ENCODE peak calls at places on chromosomes 7 and 10, in nine cellular contexts. T is BJ; Y is sigmoid colon; E is A673; A is lung; Q is CD4-positive, alpha-beta T cell; X is astrocyte of the cerebellum; V is tibial artery; U is ascending aorta. Z is an unnamed sample.
A peak's percentile ranks its signal among the peaks of the same experiment; 100 is the strongest.

GRCh38 chr10:31549936-31550335 is 230.9 kb downstream of the ZEB1 start:
- DNase-seq in Y (no peak), E (peak; percentile 25), Q (no peak), X (no peak), T (peak; percentile 16), V (no peak), A (no peak), U (no peak), Z (no peak)

GRCh38 chr7:103540986-103541385 is 95.0 kb upstream of the SLC26A5 start:
- DNase-seq in A (no peak), Y (no peak), U (peak; percentile 78), T (no peak), E (no peak), Q (no peak), V (peak; percentile 94), X (no peak), Z (no peak)

GRCh38 chr10:77726301-77726700 is 88.7 kb upstream of the KCNMA1 start:
- DNase-seq in X (no peak), E (no peak), Q (no peak), A (no peak), U (no peak), T (no peak), V (no peak), Y (no peak), Z (no peak)

GRCh38 chr10:6136215-6137201 is 47.7 kb downstream of the RBM17 start:
- DNase-seq in U (no peak), E (no peak), T (peak; percentile 47), Q (no peak), Y (peak; percentile 48), V (no peak), A (no peak), X (peak; percentile 41), Z (no peak)

GRCh38 chr10:70886921-70887665 is 1.3 kb downstream of the PCBD1 start:
- DNase-seq in T (no peak), Y (no peak), A (no peak), Q (no peak), X (no peak), E (no peak), U (no peak), V (no peak), Z (no peak)

GRCh38 chr7:114789942-114790341 is 132.0 kb upstream of the MDFIC start:
- DNase-seq in Q (no peak), E (no peak), V (no peak), U (no peak), X (peak; percentile 95), Y (no peak), T (peak; percentile 61), A (no peak), Z (no peak)

GRCh38 chr7:141220263-141220662 is 146.4 kb downstream of the TMEM178B start:
- DNase-seq in Q (no peak), V (no peak), Y (no peak), A (no peak), T (no peak), E (peak; percentile 18), U (no peak), X (no peak), Z (no peak)

GRCh38 chr10:96509017-96509641 is 4.6 kb downstream of the TLL2 start:
- DNase-seq in U (no peak), V (no peak), E (peak; percentile 61), Y (no peak), Q (no peak), T (peak; percentile 30), X (peak; percentile 97), A (no peak), Z (no peak)

GRCh38 chr7:100875356-100875751 is 451 bp downstream of the SRRT start:
- DNase-seq in U (no peak), X (no peak), Q (no peak), E (no peak), T (no peak), V (no peak), Y (peak; percentile 82), A (no peak), Z (no peak)

GRCh38 chr7:77482015-77482414 is 55.1 kb upstream of the PTPN12 start:
- DNase-seq in U (no peak), X (no peak), A (peak; percentile 73), Y (no peak), E (peak; percentile 17), V (no peak), Q (no peak), T (no peak), Z (no peak)

GRCh38 chr7:2720024-2720423 is 32.0 kb downstream of the AMZ1 start:
- DNase-seq in E (no peak), A (no peak), T (no peak), U (no peak), V (no peak), Y (no peak), X (no peak), Q (no peak), Z (no peak)

GRCh38 chr10:42976353-42977031 is 100.4 kb upstream of the RET start:
- DNase-seq in U (peak; percentile 19), A (no peak), E (no peak), X (no peak), V (peak; percentile 41), T (no peak), Y (no peak), Q (no peak), Z (peak; percentile 6)

GRCh38 chr7:137328389-137329120 is 15.0 kb downstream of the PTN start:
- DNase-seq in V (no peak), U (no peak), E (no peak), X (no peak), Q (no peak), T (no peak), A (no peak), Y (no peak), Z (no peak)

GRCh38 chr10:79090134-79090803 is 21.5 kb downstream of the ZMIZ1 start:
- DNase-seq in Y (no peak), Q (no peak), T (no peak), A (no peak), U (no peak), V (no peak), E (peak; percentile 48), X (no peak), Z (no peak)

GRCh38 chr10:102157224-102157623 is 5.0 kb downstream of the NOLC1 start:
- DNase-seq in X (no peak), Y (no peak), U (no peak), Q (no peak), E (no peak), A (no peak), T (no peak), V (no peak), Z (no peak)

GRCh38 chr10:44008270-44008916 is 359.7 kb upstream of the ZNF32 start:
- DNase-seq in Q (no peak), X (no peak), T (no peak), U (no peak), A (no peak), Y (no peak), E (no peak), V (no peak), Z (no peak)

GRCh38 chr7:149136118-149136517 is 10.0 kb upstream of the ZNF425 start:
- DNase-seq in Y (no peak), T (no peak), X (no peak), Q (no peak), E (no peak), V (no peak), U (peak; percentile 18), A (no peak), Z (no peak)

GRCh38 chr10:30056281-30056680 is 3.1 kb downstream of the JCAD start:
- DNase-seq in U (no peak), T (no peak), E (no peak), Q (no peak), A (no peak), X (no peak), V (no peak), Y (no peak), Z (no peak)

GRCh38 chr7:150378853-150379589 is at the start of gene ZNF775:
- DNase-seq in E (peak; percentile 96), Q (peak; percentile 92), Y (peak; percentile 98), X (peak; percentile 74), U (peak; percentile 98), A (peak; percentile 96), V (peak; percentile 98), T (peak; percentile 66), Z (peak; percentile 90)
- TF ChIP-seq CTCF in E (no peak), Q (no peak), Y (no peak), X (no peak), U (no peak), A (no peak), V (peak; percentile 24), T (no peak), Z (no peak)

DNA sequence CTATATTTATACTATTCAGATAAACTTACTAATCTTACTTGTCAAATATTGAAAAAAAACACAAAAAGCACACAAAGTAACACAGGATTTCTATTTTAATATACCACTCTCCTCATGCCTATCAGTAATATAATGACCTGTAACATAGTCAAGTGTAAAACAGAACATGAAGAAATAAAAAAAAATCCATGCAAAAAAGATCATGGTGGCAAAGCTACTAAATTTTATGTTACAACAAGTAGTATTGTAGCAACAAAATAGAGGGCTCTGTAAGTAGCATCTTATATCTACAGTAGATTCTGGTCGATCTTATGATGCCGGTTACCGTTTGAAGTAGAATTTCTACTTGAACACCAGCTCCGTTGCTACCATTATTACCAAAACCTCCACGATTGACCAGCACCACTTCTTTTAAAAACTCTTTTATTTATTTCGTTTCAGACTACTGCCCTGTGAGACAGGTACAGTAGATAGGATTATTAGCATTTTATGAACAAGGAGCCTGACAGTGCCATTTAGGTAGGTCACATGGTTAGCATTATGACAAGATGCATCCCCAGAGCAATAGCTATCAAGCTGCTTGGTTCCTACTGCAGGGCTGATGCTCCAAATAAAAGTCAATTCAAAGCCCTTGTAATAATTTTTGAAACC is 2.1 kb downstream of the CPED1 start:
- DNase-seq in T (no peak), E (no peak), A (no peak), Y (no peak), X (no peak), U (no peak), Q (no peak), V (no peak), Z (no peak)
- TF ChIP-seq CTCF in T (no peak), E (no peak), A (no peak), Y (no peak), X (no peak), U (no peak), Q (no peak), V (no peak), Z (no peak)

GRCh38 chr7:27177795-27178320 is 3.7 kb upstream of the HOXA10 start:
- DNase-seq in Y (no peak), U (peak; percentile 37), V (peak; percentile 61), X (no peak), A (no peak), T (no peak), E (no peak), Q (no peak), Z (no peak)
- TF ChIP-seq CTCF in Y (no peak), U (no peak), V (no peak), X (no peak), A (no peak), T (no peak), E (no peak), Q (no peak), Z (no peak)

DNA sequence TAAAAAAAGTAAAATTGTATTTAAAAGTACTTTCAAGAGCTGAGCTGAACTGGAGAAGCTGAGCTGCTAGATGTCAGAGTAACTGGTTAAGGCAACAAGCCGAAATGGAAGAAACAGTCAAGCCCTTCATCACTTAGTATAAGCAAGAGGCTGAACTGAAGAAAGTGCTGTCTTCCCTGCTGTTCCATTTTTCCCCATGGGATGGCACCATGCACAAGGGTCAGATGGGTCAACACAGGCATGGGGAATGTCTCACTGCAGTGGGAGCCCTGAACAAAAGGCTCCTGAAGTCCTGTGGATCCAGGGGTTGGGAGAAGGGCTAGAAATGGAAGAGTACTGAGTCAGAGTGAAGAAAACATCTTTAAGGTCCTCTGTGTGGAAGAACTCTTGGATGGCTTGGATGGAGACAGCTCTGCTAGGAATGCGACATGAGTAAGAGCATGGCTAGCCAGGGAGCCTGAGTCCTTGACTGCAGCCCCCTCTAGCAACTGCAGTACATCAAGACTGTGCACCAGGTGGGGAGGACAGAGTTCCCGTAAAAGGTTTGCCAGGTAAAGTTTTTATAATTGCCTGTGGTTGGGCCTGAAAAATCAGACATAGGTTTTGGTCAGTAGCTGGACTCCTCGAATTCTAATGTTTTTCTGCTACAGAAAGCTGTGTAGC is 348.3 kb downstream of the GPR158 start:
- DNase-seq in Q (no peak), E (peak; percentile 54), T (no peak), U (no peak), X (no peak), A (no peak), Y (no peak), V (no peak), Z (no peak)
- TF ChIP-seq CTCF in Q (no peak), E (peak; percentile 58), T (no peak), U (no peak), X (peak; percentile 45), A (no peak), Y (no peak), V (no peak), Z (no peak)

Z was measured in activated B cell treated with CpG ODN at 0.5 μM for 24 hours.